ENCODE peak calls at places on chromosome X, in seven cellular contexts. T is HCT116; O is D341Med; P is psoas muscle; V is activated CD8-positive, alpha-beta memory T cell treated with anti-CD3 and anti-CD28 coated beads for 48 hours; K is effector CD4-positive, alpha-beta T cell; W is CD4-positive, alpha-beta memory T cell. L is an unnamed sample.

GRCh38 chrX:68693481-68694410 is 46.3 kb downstream of the STARD8 start:
- DNase-seq in V (no peak), T (no peak), O (peak), P (peak), W (no peak), K (no peak), L (no peak)

GRCh38 chrX:68909945-68910344 is 81.1 kb downstream of the EFNB1 start:
- DNase-seq in O (no peak), P (no peak), T (no peak), K (no peak), W (no peak), V (no peak), L (no peak)

GRCh38 chrX:46254623-46255022 is 290.6 kb downstream of the ZNF674 start:
- DNase-seq in P (no peak), V (no peak), K (no peak), W (no peak), O (no peak), T (no peak), L (no peak)

GRCh38 chrX:136528645-136529315 is 3.2 kb upstream of the VGLL1 start:
- DNase-seq in T (no peak), P (no peak), O (no peak), V (no peak), K (no peak), W (no peak), L (no peak)

GRCh38 chrX:39821011-39821708 is 276.6 kb downstream of the BCOR start:
- DNase-seq in T (no peak), W (no peak), V (no peak), K (no peak), P (no peak), O (peak), L (no peak)

GRCh38 chrX:46327229-46328081 is 217.8 kb downstream of the ZNF674 start:
- DNase-seq in T (peak), V (no peak), P (no peak), W (no peak), K (no peak), O (no peak), L (no peak)

GRCh38 chrX:49273181-49273727 is 3.7 kb downstream of the PPP1R3F start:
- DNase-seq in T (no peak), K (peak), O (no peak), W (peak), P (no peak), V (no peak), L (no peak)

GRCh38 chrX:153684447-153685178 is 3.1 kb upstream of the SLC6A8 start:
- DNase-seq in O (no peak), K (no peak), V (no peak), W (no peak), T (no peak), P (peak), L (no peak)

GRCh38 chrX:103571121-103571520 is 14.2 kb upstream of the TCEAL4 start:
- DNase-seq in P (no peak), W (no peak), V (no peak), O (no peak), T (no peak), K (no peak), L (no peak)

GRCh38 chrX:153829799-153830631 is at the start of gene PDZD4:
- DNase-seq in O (peak), V (no peak), K (no peak), P (no peak), W (no peak), T (no peak), L (no peak)

GRCh38 chrX:3029084-3029483 is 12.2 kb upstream of the ARSF start:
- DNase-seq in P (no peak), V (no peak), O (no peak), T (no peak), W (no peak), K (no peak), L (no peak)

GRCh38 chrX:10615931-10616780 is 4.2 kb downstream of the MID1 start:
- DNase-seq in O (peak), T (no peak), K (no peak), P (no peak), V (no peak), W (no peak), L (no peak)

GRCh38 chrX:24347871-24348270 is 12.6 kb upstream of the SUPT20HL1 start:
- DNase-seq in V (no peak), P (no peak), W (no peak), T (no peak), O (peak), K (no peak), L (no peak)

GRCh38 chrX:10636337-10636736 is 16.0 kb upstream of the MID1 start:
- DNase-seq in T (peak), O (peak), W (no peak), P (no peak), V (no peak), K (no peak), L (no peak)

GRCh38 chrX:18119856-18120255 is 100.8 kb downstream of the BEND2 start:
- DNase-seq in P (no peak), O (peak), K (no peak), W (no peak), V (no peak), T (no peak), L (no peak)

GRCh38 chrX:136183175-136183574 is 35.8 kb downstream of the FHL1 start:
- DNase-seq in T (no peak), P (no peak), V (no peak), O (no peak), K (no peak), W (no peak), L (no peak)

GRCh38 chrX:10983526-10983925 is 127.6 kb upstream of the HCCS start:
- DNase-seq in O (no peak), P (no peak), W (no peak), K (no peak), T (no peak), V (no peak), L (no peak)

GRCh38 chrX:146173742-146174141 is 356.1 kb downstream of the SLITRK2 start:
- DNase-seq in T (no peak), P (no peak), O (no peak), V (no peak), W (no peak), K (no peak), L (no peak)

GRCh38 chrX:30521440-30522182 is 56.0 kb downstream of the TASL start:
- DNase-seq in O (no peak), V (no peak), K (no peak), T (no peak), W (no peak), P (no peak), L (no peak)

GRCh38 chrX:141405878-141406492 is 163.7 kb upstream of the SPANXC start:
- DNase-seq in T (no peak), K (no peak), O (no peak), V (no peak), W (no peak), P (no peak), L (no peak)

GRCh38 chrX:47098746-47099145 is 20.5 kb downstream of the RGN start:
- DNase-seq in T (no peak), W (no peak), K (no peak), O (no peak), P (no peak), V (no peak), L (no peak)

GRCh38 chrX:26597981-26598380 is 382.0 kb downstream of the MAGEB5 start:
- DNase-seq in O (no peak), T (no peak), K (no peak), W (no peak), V (no peak), P (no peak), L (no peak)

GRCh38 chrX:19709812-19710518 is 177.4 kb downstream of the SH3KBP1 start:
- DNase-seq in V (no peak), P (no peak), K (no peak), T (peak), W (no peak), O (no peak), L (no peak)

GRCh38 chrX:11792461-11793421 is 34.7 kb downstream of the MSL3 start:
- DNase-seq in K (peak), V (peak), P (no peak), W (peak), O (no peak), T (no peak), L (peak)

GRCh38 chrX:25011589-25012432 is 4.0 kb downstream of the ARX start:
- DNase-seq in W (no peak), P (no peak), T (no peak), O (no peak), V (no peak), K (no peak), L (no peak)

GRCh38 chrX:55008571-55009358 is 8.6 kb downstream of the APEX2 start:
- DNase-seq in P (peak), W (no peak), K (no peak), V (no peak), O (no peak), T (peak), L (no peak)

GRCh38 chrX:57906790-57907189 is 3.5 kb downstream of the ZXDA start:
- DNase-seq in P (no peak), T (no peak), O (no peak), W (no peak), V (no peak), K (no peak), L (no peak)

GRCh38 chrX:87528487-87528886 is 10.9 kb downstream of the KLHL4 start:
- DNase-seq in V (no peak), P (no peak), T (no peak), W (no peak), O (no peak), K (no peak), L (no peak)

GRCh38 chrX:9055354-9055753 is 21.4 kb upstream of the FAM9B start:
- DNase-seq in P (no peak), K (no peak), T (no peak), V (no peak), W (no peak), O (no peak), L (no peak)

GRCh38 chrX:111830561-111830960 is 45.4 kb upstream of the TRPC5OS start:
- DNase-seq in O (no peak), W (no peak), V (no peak), P (no peak), T (no peak), K (no peak), L (no peak)

GRCh38 chrX:105328773-105329172 is 108.3 kb upstream of the TEX13A start:
- DNase-seq in W (no peak), T (no peak), K (no peak), V (no peak), O (no peak), P (no peak), L (no peak)

GRCh38 chrX:68462197-68462596 is 28.9 kb upstream of the OPHN1 start:
- DNase-seq in T (no peak), V (no peak), P (no peak), O (no peak), W (no peak), K (no peak), L (no peak)

GRCh38 chrX:12013220-12013619 is 125.1 kb upstream of the FRMPD4 start:
- DNase-seq in P (no peak), W (no peak), T (no peak), O (no peak), K (no peak), V (no peak), L (no peak)

GRCh38 chrX:774536-774935 is 143.9 kb downstream of the SHOX start:
- DNase-seq in W (no peak), K (no peak), T (no peak), P (no peak), O (no peak), V (no peak), L (no peak)

GRCh38 chrX:131139072-131139471 is 80.9 kb downstream of the ARHGAP36 start:
- DNase-seq in V (no peak), K (no peak), W (no peak), O (no peak), T (no peak), P (no peak), L (no peak)

GRCh38 chrX:133254666-133255065 is 36.5 kb upstream of the TFDP3 start:
- DNase-seq in O (no peak), V (no peak), K (no peak), W (no peak), P (no peak), T (no peak), L (no peak)

L was measured in stimulated activated naive B cell treated with anti-CD40 and anti-IgM and Interleukin-4, amounts not matched to agents 10 μg/mL and 1 μg/mL and 100 μg/mL, for 72 hours.